ENCODE peak calls at places on chromosomes 7 and 10, in six cellular contexts. C, E, L, T, S and V are unnamed samples.

GRCh38 chr10:34641913-34642558 is 173.1 kb downstream of the PARD3 start:
- DNase-seq in C (no peak), E (no peak), L (no peak), T (no peak), S (no peak), V (no peak)

GRCh38 chr7:46253500-46253899 is 332.4 kb upstream of the IGFBP3 start:
- DNase-seq in C (no peak), E (no peak), L (no peak), T (no peak), S (no peak), V (no peak)

GRCh38 chr10:17713133-17713532 is 38.9 kb upstream of the TMEM236 start:
- DNase-seq in C (no peak), E (no peak), L (peak), T (no peak), S (no peak), V (no peak)

GRCh38 chr7:455110-455928 is 64.3 kb downstream of the PDGFA start:
- DNase-seq in C (peak), E (no peak), L (no peak), T (no peak), S (no peak), V (no peak)

GRCh38 chr10:92849234-92849525 is 860 bp downstream of the EXOC6 start:
- DNase-seq in C (no peak), E (no peak), L (peak), T (peak), S (no peak), V (no peak)

GRCh38 chr7:95529701-95530100 is 44.0 kb downstream of the ASB4 start:
- DNase-seq in C (peak), E (no peak), L (no peak), T (no peak), S (no peak), V (no peak)

GRCh38 chr10:70619271-70620019 is 16.9 kb upstream of the PRF1 start:
- DNase-seq in C (no peak), E (no peak), L (peak), T (peak), S (no peak), V (no peak)

GRCh38 chr10:26854524-26854923 is 6.2 kb downstream of the ABI1 start:
- DNase-seq in C (no peak), E (no peak), L (no peak), T (peak), S (no peak), V (no peak)

GRCh38 chr7:131940621-131941020 is 384.2 kb upstream of the PODXL start:
- DNase-seq in C (no peak), E (no peak), L (no peak), T (no peak), S (no peak), V (no peak)

GRCh38 chr10:92757066-92757716 is 67.4 kb downstream of the HHEX start:
- DNase-seq in C (peak), E (peak), L (peak), T (peak), S (no peak), V (no peak)

GRCh38 chr7:46558482-46559193 is 637.6 kb upstream of the IGFBP3 start:
- DNase-seq in C (peak), E (no peak), L (peak), T (peak), S (no peak), V (no peak)

GRCh38 chr7:114343949-114344708 is 70.5 kb upstream of the FOXP2 start:
- DNase-seq in C (no peak), E (no peak), L (no peak), T (no peak), S (no peak), V (no peak)

GRCh38 chr7:741191-741671 is 14.2 kb upstream of the PRKAR1B start:
- DNase-seq in C (no peak), E (no peak), L (no peak), T (no peak), S (no peak), V (no peak)

GRCh38 chr10:67242531-67242930 is 316.7 kb downstream of the LRRTM3 start:
- DNase-seq in C (no peak), E (no peak), L (no peak), T (no peak), S (no peak), V (no peak)

GRCh38 chr10:49169776-49170175 is 18.4 kb downstream of the TMEM273 start:
- DNase-seq in C (no peak), E (no peak), L (no peak), T (no peak), S (no peak), V (no peak)

GRCh38 chr7:1671876-1672451 is 1.9 kb downstream of the ELFN1 start:
- DNase-seq in C (no peak), E (no peak), L (no peak), T (no peak), S (peak), V (no peak)

GRCh38 chr10:99004738-99005137 is 230.9 kb downstream of the HPSE2 start:
- DNase-seq in C (no peak), E (no peak), L (no peak), T (no peak), S (no peak), V (no peak)